ENCODE peak calls at places on chromosomes 3 and 15, in ten cellular contexts. Z is mammary epithelial cell; N is GM12878; C is aorta; E is psoas muscle; U is keratinocyte; G is GM23248; P is naive thymus-derived CD4-positive, alpha-beta T cell; D is CD8-positive, alpha-beta memory T cell; I is tibial artery. H is an unnamed sample.

GRCh38 chr15:68052431-68052830 is 1.7 kb upstream of the PIAS1 start:
- DNase-seq in Z (peak; percentile 13), N (no peak), C (no peak), E (no peak), U (no peak), G (peak; percentile 23), P (no peak), D (no peak), I (no peak), H (no peak)

GRCh38 chr3:73475717-73476116 is 149.0 kb downstream of the PDZRN3 start:
- DNase-seq in Z (no peak), N (no peak), C (no peak), E (no peak), U (no peak), G (no peak), P (no peak), D (no peak), I (no peak), H (no peak)

GRCh38 chr3:46715507-46716175 is 2.0 kb downstream of the PRSS50 start:
- DNase-seq in Z (no peak), N (no peak), C (peak; percentile 29), E (peak; percentile 41), U (no peak), G (no peak), P (no peak), D (no peak), I (peak; percentile 53), H (no peak)

GRCh38 chr3:123287962-123288302 is 86.2 kb downstream of the SEC22A start:
- DNase-seq in Z (no peak), N (no peak), C (no peak), E (peak; percentile 25), U (no peak), G (no peak), P (no peak), D (no peak), I (peak; percentile 41), H (no peak)

GRCh38 chr3:193922034-193922774 is 213.7 kb upstream of the HES1 start:
- DNase-seq in Z (no peak), N (no peak), C (no peak), E (no peak), U (no peak), G (no peak), P (no peak), D (no peak), I (no peak), H (no peak)

GRCh38 chr15:100663550-100664335 is 61.4 kb downstream of the ASB7 start:
- DNase-seq in Z (no peak), N (no peak), C (no peak), E (no peak), U (no peak), G (no peak), P (no peak), D (no peak), I (no peak), H (no peak)

GRCh38 chr15:37585966-37586656 is 348.3 kb upstream of the TMCO5A start:
- DNase-seq in Z (no peak), N (no peak), C (no peak), E (no peak), U (no peak), G (peak; percentile 80), P (no peak), D (no peak), I (no peak), H (no peak)

GRCh38 chr3:167700926-167701325 is 33.8 kb downstream of the PDCD10 start:
- DNase-seq in Z (peak; percentile 11), N (no peak), C (no peak), E (no peak), U (no peak), G (no peak), P (no peak), D (no peak), I (no peak), H (no peak)

GRCh38 chr15:64423970-64424369 is 36.3 kb downstream of the TRIP4 start:
- DNase-seq in Z (no peak), N (peak; percentile 25), C (no peak), E (no peak), U (no peak), G (no peak), P (no peak), D (no peak), I (no peak), H (no peak)
- H3K36me3 ChIP-seq in Z (peaks cover 13% of the 10 kb centered on the region), N (no peaks in the 10 kb centered on the region), C (no peaks in the 10 kb centered on the region), E (peaks cover 89% of the 10 kb centered on the region), U (peaks cover 9% of the 10 kb centered on the region), G (peaks cover 39% of the 10 kb centered on the region), P (peaks cover 20% of the 10 kb centered on the region), D (peaks cover 14% of the 10 kb centered on the region), I (peaks cover 52% of the 10 kb centered on the region), H (peaks cover 10% of the 10 kb centered on the region)

DNA sequence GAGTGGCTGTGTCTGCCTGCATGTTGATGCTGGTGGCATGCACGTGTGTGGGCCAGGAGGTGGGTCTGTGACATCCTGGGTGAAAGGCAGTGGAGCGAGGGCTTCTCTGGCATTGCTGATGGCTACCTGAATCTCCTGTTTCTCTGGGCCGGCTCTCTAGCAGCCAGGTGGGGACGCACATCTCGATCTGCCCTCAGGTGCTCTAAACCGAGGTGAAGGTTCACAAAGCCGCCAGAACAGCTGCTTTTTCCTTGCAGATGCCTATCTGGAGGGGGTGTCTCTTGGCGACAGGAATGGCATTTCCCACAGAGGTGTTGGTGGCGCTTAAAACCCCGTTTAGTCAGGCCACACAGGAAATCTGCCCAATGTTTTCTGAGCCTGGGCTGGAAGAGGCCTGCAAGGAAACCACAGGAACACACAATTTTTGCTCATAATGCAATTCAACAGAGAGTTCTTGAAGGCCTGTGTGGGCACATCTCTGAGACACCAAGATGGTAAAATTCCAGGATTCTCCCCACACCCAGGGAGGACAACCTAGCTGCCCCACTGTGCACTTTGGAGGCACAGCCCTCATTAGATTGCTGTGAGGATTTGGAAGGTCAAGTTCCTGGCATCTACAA is 11.9 kb downstream of the TMEM158 start:
- DNase-seq in Z (peak; percentile 59), N (no peak), C (no peak), E (no peak), U (no peak), G (no peak), P (no peak), D (no peak), I (no peak), H (no peak)
- H3K4me1 ChIP-seq in Z (peaks cover 28% of the 10 kb centered on the region), N (no peaks in the 10 kb centered on the region), C (no peaks in the 10 kb centered on the region), E (peaks cover 12% of the 10 kb centered on the region), U (peaks cover 32% of the 10 kb centered on the region), G (peaks cover 18% of the 10 kb centered on the region), P (no peaks in the 10 kb centered on the region), D (peaks cover 8% of the 10 kb centered on the region), I (no peaks in the 10 kb centered on the region), H (no peaks in the 10 kb centered on the region)

GRCh38 chr3:2097641-2098191 is 950 bp upstream of the CNTN4 start:
- DNase-seq in Z (no peak), N (no peak), C (no peak), E (no peak), U (no peak), G (no peak), P (no peak), D (no peak), I (no peak), H (no peak)

GRCh38 chr3:2098398-2099027 is at the start of gene CNTN4:
- DNase-seq in Z (no peak), N (no peak), C (peak; percentile 82), E (peak; percentile 71), U (no peak), G (peak; percentile 16), P (no peak), D (no peak), I (peak; percentile 91), H (peak; percentile 82)

GRCh38 chr3:2096196-2096595 is 2.5 kb upstream of the CNTN4 start:
- DNase-seq in Z (no peak), N (no peak), C (no peak), E (no peak), U (no peak), G (no peak), P (no peak), D (no peak), I (no peak), H (no peak)

GRCh38 chr3:2099028-2099671 is 484 bp downstream of the CNTN4 start:
- DNase-seq in Z (no peak), N (no peak), C (peak; percentile 51), E (peak; percentile 46), U (no peak), G (peak; percentile 0), P (no peak), D (no peak), I (peak; percentile 74), H (peak; percentile 21)

GRCh38 chr3:2099779-2100191 is 1.1 kb downstream of the CNTN4 start:
- DNase-seq in Z (no peak), N (no peak), C (peak; percentile 53), E (no peak), U (no peak), G (no peak), P (no peak), D (no peak), I (no peak), H (no peak)
- H3K4me3 ChIP-seq in Z (no peak overlapping the region), N (no peak overlapping the region), C (peak overlapping the region; percentile 90), E (peak overlapping the region; percentile 54), U (no peak overlapping the region), G (no peak overlapping the region), P (no peak overlapping the region), D (no peak overlapping the region), I (peak overlapping the region; percentile 79), H (peak overlapping the region; percentile 56)

GRCh38 chr3:137081711-137082110 is 123.9 kb downstream of the IL20RB start:
- DNase-seq in Z (no peak), N (no peak), C (no peak), E (no peak), U (no peak), G (no peak), P (no peak), D (no peak), I (no peak), H (no peak)
- H3K36me3 ChIP-seq in Z (no peaks in the 10 kb centered on the region), N (no peaks in the 10 kb centered on the region), C (no peaks in the 10 kb centered on the region), E (no peaks in the 10 kb centered on the region), U (peaks cover 4% of the 10 kb centered on the region), G (no peaks in the 10 kb centered on the region), P (no peaks in the 10 kb centered on the region), D (no peaks in the 10 kb centered on the region), I (no peaks in the 10 kb centered on the region), H (no peaks in the 10 kb centered on the region)

DNA sequence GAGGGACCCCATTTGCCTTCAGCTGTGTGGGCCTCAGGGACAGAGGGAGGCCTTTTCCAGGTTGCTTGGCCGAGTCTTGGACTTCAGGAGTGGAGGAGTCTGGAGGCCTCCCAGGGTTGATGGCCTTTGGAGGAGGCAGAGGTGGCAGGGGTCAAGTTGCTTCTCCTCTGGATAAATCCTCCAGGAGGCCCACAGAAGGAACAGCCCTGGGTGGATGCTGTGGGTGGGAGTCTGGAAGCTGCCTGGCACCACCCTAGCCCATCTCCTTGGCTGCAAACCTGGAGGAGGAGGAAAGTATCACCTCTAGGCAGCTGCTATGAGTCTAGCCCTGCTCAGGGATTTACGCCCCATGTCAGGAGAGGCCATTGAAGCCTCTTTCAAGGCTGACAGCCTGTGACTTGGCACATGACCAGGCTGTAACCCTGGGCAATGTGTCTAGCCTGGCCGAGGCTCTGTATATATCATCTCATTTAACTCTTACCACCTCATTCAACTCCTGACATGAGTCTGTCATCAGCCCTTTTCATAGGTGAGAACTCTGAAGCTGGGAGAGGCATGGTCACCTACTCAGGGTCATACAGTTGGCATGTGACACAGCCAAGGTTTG is 2.9 kb upstream of the PRKCD start:
- DNase-seq in Z (no peak), N (no peak), C (no peak), E (no peak), U (no peak), G (no peak), P (no peak), D (no peak), I (no peak), H (no peak)
- H3K4me1 ChIP-seq in Z (peaks cover 51% of the 10 kb centered on the region), N (peaks cover 23% of the 10 kb centered on the region), C (no peaks in the 10 kb centered on the region), E (peaks cover 28% of the 10 kb centered on the region), U (peaks cover 26% of the 10 kb centered on the region), G (peaks cover 4% of the 10 kb centered on the region), P (peaks cover 9% of the 10 kb centered on the region), D (peaks cover 19% of the 10 kb centered on the region), I (peaks cover 28% of the 10 kb centered on the region), H (peaks cover 67% of the 10 kb centered on the region)

H was measured in pancreas.